ENCODE peak calls at places on chromosomes 5 and 9, in eight cellular contexts. One of them, this sample, is unnamed.

GRCh38 chr5:76787237-76787636 is 31.6 kb upstream of the F2RL1 start:
- DNase-seq in COLO829: no peak
- DNase-seq in T-helper 2 cell: no peak
- DNase-seq in effector memory CD8-positive, alpha-beta T cell: no peak
- DNase-seq in M059J: peak
- DNase-seq in caudate nucleus: no peak
- DNase-seq in AG04449: no peak
- DNase-seq in NCI-H774: peak
- DNase-seq in this sample: no peak

GRCh38 chr9:99176527-99177013 is 45.2 kb downstream of the ALG2 start:
- DNase-seq in COLO829: peak
- DNase-seq in T-helper 2 cell: no peak
- DNase-seq in effector memory CD8-positive, alpha-beta T cell: no peak
- DNase-seq in M059J: no peak
- DNase-seq in caudate nucleus: no peak
- DNase-seq in AG04449: no peak
- DNase-seq in NCI-H774: no peak
- DNase-seq in this sample: no peak

GRCh38 chr9:99368341-99369326 is 146.6 kb downstream of the SEC61B start:
- DNase-seq in COLO829: peak
- DNase-seq in T-helper 2 cell: no peak
- DNase-seq in effector memory CD8-positive, alpha-beta T cell: no peak
- DNase-seq in M059J: peak
- DNase-seq in caudate nucleus: no peak
- DNase-seq in AG04449: peak
- DNase-seq in NCI-H774: no peak
- DNase-seq in this sample: peak

GRCh38 chr9:75186767-75187380 is 98.6 kb downstream of the OSTF1 start:
- DNase-seq in COLO829: peak
- DNase-seq in T-helper 2 cell: no peak
- DNase-seq in effector memory CD8-positive, alpha-beta T cell: no peak
- DNase-seq in M059J: peak
- DNase-seq in caudate nucleus: no peak
- DNase-seq in AG04449: no peak
- DNase-seq in NCI-H774: no peak
- DNase-seq in this sample: no peak

GRCh38 chr5:132802044-132802684 is 10.9 kb upstream of the SOWAHA start:
- DNase-seq in COLO829: no peak
- DNase-seq in T-helper 2 cell: no peak
- DNase-seq in effector memory CD8-positive, alpha-beta T cell: no peak
- DNase-seq in M059J: no peak
- DNase-seq in caudate nucleus: no peak
- DNase-seq in AG04449: no peak
- DNase-seq in NCI-H774: no peak
- DNase-seq in this sample: no peak

GRCh38 chr5:115151208-115151805 is 18.4 kb downstream of the TRIM36 start:
- DNase-seq in COLO829: no peak
- DNase-seq in T-helper 2 cell: no peak
- DNase-seq in effector memory CD8-positive, alpha-beta T cell: no peak
- DNase-seq in M059J: no peak
- DNase-seq in caudate nucleus: no peak
- DNase-seq in AG04449: no peak
- DNase-seq in NCI-H774: no peak
- DNase-seq in this sample: no peak

GRCh38 chr5:146334074-146334533 is 4.5 kb upstream of the POU4F3 start:
- DNase-seq in COLO829: no peak
- DNase-seq in T-helper 2 cell: no peak
- DNase-seq in effector memory CD8-positive, alpha-beta T cell: no peak
- DNase-seq in M059J: no peak
- DNase-seq in caudate nucleus: no peak
- DNase-seq in AG04449: no peak
- DNase-seq in NCI-H774: no peak
- DNase-seq in this sample: no peak

GRCh38 chr9:32551491-32552049 is 557 bp upstream of the SMIM27 start:
- DNase-seq in COLO829: peak
- DNase-seq in T-helper 2 cell: peak
- DNase-seq in effector memory CD8-positive, alpha-beta T cell: peak
- DNase-seq in M059J: no peak
- DNase-seq in caudate nucleus: peak
- DNase-seq in AG04449: no peak
- DNase-seq in NCI-H774: peak
- DNase-seq in this sample: no peak

GRCh38 chr9:105007143-105007542 is 79.2 kb upstream of the ABCA1 start:
- DNase-seq in COLO829: peak
- DNase-seq in T-helper 2 cell: no peak
- DNase-seq in effector memory CD8-positive, alpha-beta T cell: no peak
- DNase-seq in M059J: peak
- DNase-seq in caudate nucleus: no peak
- DNase-seq in AG04449: no peak
- DNase-seq in NCI-H774: no peak
- DNase-seq in this sample: peak

GRCh38 chr5:114362197-114362976 is 517 bp downstream of the KCNN2 start:
- DNase-seq in COLO829: no peak
- DNase-seq in T-helper 2 cell: no peak
- DNase-seq in effector memory CD8-positive, alpha-beta T cell: no peak
- DNase-seq in M059J: peak
- DNase-seq in caudate nucleus: peak
- DNase-seq in AG04449: no peak
- DNase-seq in NCI-H774: no peak
- DNase-seq in this sample: peak

GRCh38 chr9:92177591-92177990 is 62.4 kb upstream of the SPTLC1 start:
- DNase-seq in COLO829: no peak
- DNase-seq in T-helper 2 cell: no peak
- DNase-seq in effector memory CD8-positive, alpha-beta T cell: no peak
- DNase-seq in M059J: no peak
- DNase-seq in caudate nucleus: no peak
- DNase-seq in AG04449: no peak
- DNase-seq in NCI-H774: no peak
- DNase-seq in this sample: no peak

GRCh38 chr9:95498641-95499040 is 18.1 kb downstream of the PTCH1 start:
- DNase-seq in COLO829: no peak
- DNase-seq in T-helper 2 cell: no peak
- DNase-seq in effector memory CD8-positive, alpha-beta T cell: no peak
- DNase-seq in M059J: no peak
- DNase-seq in caudate nucleus: no peak
- DNase-seq in AG04449: no peak
- DNase-seq in NCI-H774: no peak
- DNase-seq in this sample: no peak

GRCh38 chr5:74070766-74071165 is 444.8 kb downstream of the ARHGEF28 start:
- DNase-seq in COLO829: no peak
- DNase-seq in T-helper 2 cell: no peak
- DNase-seq in effector memory CD8-positive, alpha-beta T cell: no peak
- DNase-seq in M059J: no peak
- DNase-seq in caudate nucleus: no peak
- DNase-seq in AG04449: no peak
- DNase-seq in NCI-H774: no peak
- DNase-seq in this sample: no peak

GRCh38 chr9:96553070-96553469 is 66.6 kb downstream of the CDC14B start:
- DNase-seq in COLO829: no peak
- DNase-seq in T-helper 2 cell: no peak
- DNase-seq in effector memory CD8-positive, alpha-beta T cell: no peak
- DNase-seq in M059J: peak
- DNase-seq in caudate nucleus: no peak
- DNase-seq in AG04449: peak
- DNase-seq in NCI-H774: no peak
- DNase-seq in this sample: peak

GRCh38 chr5:151002250-151002649 is 18.1 kb upstream of the GPX3 start:
- DNase-seq in COLO829: peak
- DNase-seq in T-helper 2 cell: no peak
- DNase-seq in effector memory CD8-positive, alpha-beta T cell: no peak
- DNase-seq in M059J: peak
- DNase-seq in caudate nucleus: no peak
- DNase-seq in AG04449: no peak
- DNase-seq in NCI-H774: no peak
- DNase-seq in this sample: peak

GRCh38 chr5:116738948-116739339 is 164.3 kb upstream of the SEMA6A start:
- DNase-seq in COLO829: no peak
- DNase-seq in T-helper 2 cell: no peak
- DNase-seq in effector memory CD8-positive, alpha-beta T cell: no peak
- DNase-seq in M059J: no peak
- DNase-seq in caudate nucleus: no peak
- DNase-seq in AG04449: no peak
- DNase-seq in NCI-H774: no peak
- DNase-seq in this sample: no peak

GRCh38 chr9:118318770-118319443 is 614.7 kb downstream of the TLR4 start:
- DNase-seq in COLO829: no peak
- DNase-seq in T-helper 2 cell: no peak
- DNase-seq in effector memory CD8-positive, alpha-beta T cell: no peak
- DNase-seq in M059J: peak
- DNase-seq in caudate nucleus: peak
- DNase-seq in AG04449: no peak
- DNase-seq in NCI-H774: no peak
- DNase-seq in this sample: peak

GRCh38 chr9:16921855-16922254 is 51.4 kb upstream of the BNC2 start:
- DNase-seq in COLO829: no peak
- DNase-seq in T-helper 2 cell: no peak
- DNase-seq in effector memory CD8-positive, alpha-beta T cell: no peak
- DNase-seq in M059J: peak
- DNase-seq in caudate nucleus: no peak
- DNase-seq in AG04449: no peak
- DNase-seq in NCI-H774: no peak
- DNase-seq in this sample: no peak

GRCh38 chr5:14816374-14816998 is 55.1 kb downstream of the ANKH start:
- DNase-seq in COLO829: no peak
- DNase-seq in T-helper 2 cell: no peak
- DNase-seq in effector memory CD8-positive, alpha-beta T cell: no peak
- DNase-seq in M059J: peak
- DNase-seq in caudate nucleus: no peak
- DNase-seq in AG04449: no peak
- DNase-seq in NCI-H774: no peak
- DNase-seq in this sample: no peak

GRCh38 chr5:32190094-32190493 is 16.0 kb upstream of the GOLPH3 start:
- DNase-seq in COLO829: no peak
- DNase-seq in T-helper 2 cell: no peak
- DNase-seq in effector memory CD8-positive, alpha-beta T cell: no peak
- DNase-seq in M059J: no peak
- DNase-seq in caudate nucleus: no peak
- DNase-seq in AG04449: peak
- DNase-seq in NCI-H774: no peak
- DNase-seq in this sample: no peak

GRCh38 chr5:41598011-41598410 is 87.6 kb upstream of the PLCXD3 start:
- DNase-seq in COLO829: no peak
- DNase-seq in T-helper 2 cell: no peak
- DNase-seq in effector memory CD8-positive, alpha-beta T cell: no peak
- DNase-seq in M059J: peak
- DNase-seq in caudate nucleus: no peak
- DNase-seq in AG04449: peak
- DNase-seq in NCI-H774: no peak
- DNase-seq in this sample: no peak

GRCh38 chr9:20243866-20244647 is 378.2 kb downstream of the MLLT3 start:
- DNase-seq in COLO829: no peak
- DNase-seq in T-helper 2 cell: no peak
- DNase-seq in effector memory CD8-positive, alpha-beta T cell: no peak
- DNase-seq in M059J: no peak
- DNase-seq in caudate nucleus: no peak
- DNase-seq in AG04449: no peak
- DNase-seq in NCI-H774: no peak
- DNase-seq in this sample: no peak

GRCh38 chr5:174559141-174559540 is 165.2 kb upstream of the MSX2 start:
- DNase-seq in COLO829: no peak
- DNase-seq in T-helper 2 cell: no peak
- DNase-seq in effector memory CD8-positive, alpha-beta T cell: no peak
- DNase-seq in M059J: peak
- DNase-seq in caudate nucleus: no peak
- DNase-seq in AG04449: peak
- DNase-seq in NCI-H774: no peak
- DNase-seq in this sample: no peak

GRCh38 chr5:32254987-32255900 is 57.5 kb downstream of the MTMR12 start:
- DNase-seq in COLO829: no peak
- DNase-seq in T-helper 2 cell: no peak
- DNase-seq in effector memory CD8-positive, alpha-beta T cell: no peak
- DNase-seq in M059J: peak
- DNase-seq in caudate nucleus: no peak
- DNase-seq in AG04449: no peak
- DNase-seq in NCI-H774: no peak
- DNase-seq in this sample: no peak

GRCh38 chr9:115810166-115810565 is 343.4 kb upstream of the PAPPA start:
- DNase-seq in COLO829: no peak
- DNase-seq in T-helper 2 cell: no peak
- DNase-seq in effector memory CD8-positive, alpha-beta T cell: no peak
- DNase-seq in M059J: peak
- DNase-seq in caudate nucleus: no peak
- DNase-seq in AG04449: no peak
- DNase-seq in NCI-H774: no peak
- DNase-seq in this sample: no peak

This sample was measured in foreskin melanocyte.